ENCODE peak calls at places on chromosome 21, in seven cellular contexts. B is CD8-positive, alpha-beta memory T cell; S is activated T-helper 1 cell treated with anti-CD3 and anti-CD28 coated beads, Interleukin-12 subunit alpha, Interleukin-12 subunit beta, Interleukin-2, Interleukin-4 antibody, amounts not matched to agents 30 ng/mL and 10 ng/mL and 1 ng/mL, durations not matched to agents 14 hours and 24 hours and 36 hours; M is nucleus accumbens; U is activated CD4-positive, alpha-beta T cell treated with anti-CD3 and anti-CD28 coated beads for 48 hours; L is PC-3; V is GM04503. K is an unnamed sample.

GRCh38 chr21:40830836-40831235 is 16.1 kb downstream of the DSCAM start:
- DNase-seq in B (no peak), S (no peak), M (no peak), U (no peak), L (no peak), V (no peak), K (no peak)

GRCh38 chr21:45580181-45580575 is 37.9 kb upstream of the SLC19A1 start:
- DNase-seq in B (no peak), S (no peak), M (no peak), U (no peak), L (no peak), V (no peak), K (peak)

GRCh38 chr21:22993822-22994574 is 1995.8 kb downstream of the NCAM2 start:
- DNase-seq in B (no peak), S (no peak), M (no peak), U (no peak), L (no peak), V (no peak), K (no peak)

GRCh38 chr21:45982758-45983731 is 1.5 kb downstream of the COL6A1 start:
- DNase-seq in B (no peak), S (no peak), M (no peak), U (no peak), L (peak), V (no peak), K (no peak)

GRCh38 chr21:42179316-42179715 is 39.6 kb upstream of the ABCG1 start:
- DNase-seq in B (no peak), S (no peak), M (no peak), U (no peak), L (no peak), V (no peak), K (no peak)

GRCh38 chr21:45724345-45724961 is 80.9 kb downstream of the PCBP3 start:
- DNase-seq in B (no peak), S (no peak), M (no peak), U (no peak), L (no peak), V (no peak), K (no peak)

GRCh38 chr21:45558044-45558721 is 15.9 kb upstream of the SLC19A1 start:
- DNase-seq in B (peak), S (no peak), M (no peak), U (no peak), L (no peak), V (no peak), K (peak)

GRCh38 chr21:41626038-41626437 is 118.1 kb upstream of the TMPRSS2 start:
- DNase-seq in B (no peak), S (no peak), M (no peak), U (no peak), L (no peak), V (no peak), K (no peak)

GRCh38 chr21:35099310-35099709 is 50.2 kb upstream of the RUNX1 start:
- DNase-seq in B (no peak), S (no peak), M (no peak), U (no peak), L (no peak), V (no peak), K (no peak)

GRCh38 chr21:42158846-42159245 is 60.1 kb upstream of the ABCG1 start:
- DNase-seq in B (no peak), S (no peak), M (no peak), U (no peak), L (no peak), V (no peak), K (no peak)

GRCh38 chr21:37594472-37594951 is 227.9 kb downstream of the DYRK1A start:
- DNase-seq in B (no peak), S (no peak), M (no peak), U (no peak), L (no peak), V (no peak), K (no peak)

GRCh38 chr21:40568756-40569155 is 278.2 kb downstream of the DSCAM start:
- DNase-seq in B (no peak), S (no peak), M (no peak), U (no peak), L (no peak), V (no peak), K (no peak)

GRCh38 chr21:40049031-40049958 is 182.1 kb downstream of the PCP4 start:
- DNase-seq in B (no peak), S (no peak), M (no peak), U (peak), L (no peak), V (no peak), K (no peak)

GRCh38 chr21:36706951-36707762 is 8.2 kb downstream of the SIM2 start:
- DNase-seq in B (no peak), S (no peak), M (no peak), U (no peak), L (no peak), V (no peak), K (peak)

GRCh38 chr21:44905016-44905724 is 15.5 kb downstream of the ITGB2 start:
- DNase-seq in B (no peak), S (no peak), M (no peak), U (no peak), L (no peak), V (no peak), K (no peak)

GRCh38 chr21:33856893-33857527 is 58.6 kb downstream of the ATP5PO start:
- DNase-seq in B (no peak), S (no peak), M (no peak), U (no peak), L (no peak), V (no peak), K (no peak)

GRCh38 chr21:33261635-33262034 is 4.5 kb upstream of the IL10RB start:
- DNase-seq in B (no peak), S (no peak), M (no peak), U (no peak), L (no peak), V (peak), K (no peak)

GRCh38 chr21:34969431-34970036 is 79.6 kb downstream of the RUNX1 start:
- DNase-seq in B (no peak), S (no peak), M (no peak), U (no peak), L (no peak), V (no peak), K (no peak)

GRCh38 chr21:42097860-42098259 is 26.7 kb downstream of the UMODL1 start:
- DNase-seq in B (no peak), S (no peak), M (no peak), U (peak), L (peak), V (peak), K (no peak)

GRCh38 chr21:27326293-27326692 is 359.4 kb upstream of the ADAMTS5 start:
- DNase-seq in B (no peak), S (no peak), M (no peak), U (no peak), L (peak), V (no peak), K (no peak)

GRCh38 chr21:41604583-41605041 is 96.7 kb upstream of the TMPRSS2 start:
- DNase-seq in B (no peak), S (no peak), M (no peak), U (no peak), L (peak), V (no peak), K (no peak)

GRCh38 chr21:46029201-46029924 is 47.8 kb downstream of the COL6A1 start:
- DNase-seq in B (no peak), S (no peak), M (no peak), U (no peak), L (no peak), V (no peak), K (no peak)

GRCh38 chr21:36891692-36892091 is 74.8 kb downstream of the HLCS start:
- DNase-seq in B (no peak), S (no peak), M (no peak), U (no peak), L (no peak), V (no peak), K (no peak)

GRCh38 chr21:41048636-41049035 is 119.3 kb upstream of the BACE2 start:
- DNase-seq in B (no peak), S (no peak), M (no peak), U (no peak), L (no peak), V (no peak), K (no peak)

GRCh38 chr21:42833439-42833815 is 45.9 kb downstream of the WDR4 start:
- DNase-seq in B (peak), S (peak), M (no peak), U (peak), L (peak), V (no peak), K (peak)

GRCh38 chr21:31336739-31337040 is 7.4 kb downstream of the TIAM1 start:
- DNase-seq in B (no peak), S (no peak), M (no peak), U (no peak), L (no peak), V (no peak), K (no peak)

GRCh38 chr21:15010645-15011044 is 54.2 kb downstream of the NRIP1 start:
- DNase-seq in B (no peak), S (no peak), M (no peak), U (no peak), L (no peak), V (no peak), K (no peak)

GRCh38 chr21:44795342-44795741 is 6.3 kb downstream of the UBE2G2 start:
- DNase-seq in B (no peak), S (no peak), M (no peak), U (no peak), L (no peak), V (no peak), K (no peak)

GRCh38 chr21:36347962-36348328 is 27.9 kb downstream of the MORC3 start:
- DNase-seq in B (no peak), S (no peak), M (no peak), U (no peak), L (peak), V (no peak), K (no peak)

GRCh38 chr21:36539434-36540150 is 59.7 kb upstream of the CLDN14 start:
- DNase-seq in B (no peak), S (no peak), M (no peak), U (no peak), L (no peak), V (no peak), K (no peak)

GRCh38 chr21:25334046-25334730 is 273.1 kb downstream of the MRPL39 start:
- DNase-seq in B (no peak), S (no peak), M (no peak), U (no peak), L (peak), V (no peak), K (no peak)

GRCh38 chr21:25515484-25516405 is 91.5 kb downstream of the MRPL39 start:
- DNase-seq in B (no peak), S (no peak), M (no peak), U (no peak), L (peak), V (no peak), K (no peak)

GRCh38 chr21:32702702-32703101 is 25.1 kb downstream of the SYNJ1 start:
- DNase-seq in B (no peak), S (no peak), M (no peak), U (no peak), L (peak), V (peak), K (no peak)